ENCODE peak calls at places on chromosome 17, in ten cellular contexts. O is AG04450, Y is tibial artery, L is B cell, U is fibroblast of the aortic adventitia, E is colonic mucosa, G is nephron progenitor cell, K is K562, W is cardiac fibroblast, R is WTC11. X is an unnamed sample.
A peak's percentile ranks its signal among the peaks of the same experiment; 100 is the strongest.

GRCh38 chr17:55154101-55154500 is 110.7 kb upstream of the HLF start:
- DNase-seq in W (no peak), L (no peak), Y (no peak), E (no peak), R (no peak), O (no peak), K (no peak), G (no peak), U (no peak), X (no peak)

GRCh38 chr17:4087911-4088693 is 54.7 kb downstream of the ZZEF1 start:
- DNase-seq in Y (no peak), G (no peak), L (no peak), U (no peak), K (no peak), R (no peak), E (no peak), O (no peak), W (peak; percentile 62), X (no peak)

GRCh38 chr17:77842906-77843249 is 115.6 kb upstream of the TNRC6C start:
- DNase-seq in G (no peak), O (no peak), E (no peak), W (no peak), L (no peak), R (no peak), Y (no peak), K (no peak), U (no peak), X (no peak)

GRCh38 chr17:65370669-65371126 is 190.8 kb downstream of the AXIN2 start:
- DNase-seq in K (no peak), W (no peak), Y (no peak), L (no peak), R (no peak), O (no peak), U (no peak), E (peak; percentile 92), G (no peak), X (peak; percentile 28)

GRCh38 chr17:77049440-77049839 is 91.3 kb upstream of the SEC14L1 start:
- DNase-seq in E (no peak), L (no peak), G (no peak), Y (no peak), O (no peak), W (no peak), K (no peak), R (no peak), U (no peak), X (no peak)

GRCh38 chr17:21287703-21288449 is 3.4 kb downstream of the MAP2K3 start:
- DNase-seq in R (no peak), Y (peak; percentile 97), L (peak; percentile 98), O (peak; percentile 84), G (no peak), U (peak; percentile 97), W (peak; percentile 97), K (no peak), E (peak; percentile 98), X (peak; percentile 95)

GRCh38 chr17:5381542-5381941 is 37.9 kb downstream of the NUP88 start:
- DNase-seq in G (no peak), L (no peak), U (peak; percentile 47), K (no peak), E (no peak), O (no peak), R (no peak), Y (no peak), W (peak; percentile 41), X (no peak)

GRCh38 chr17:61425682-61426481 is 26.2 kb downstream of the TBX2 start:
- DNase-seq in U (no peak), Y (no peak), W (no peak), K (no peak), R (peak; percentile 71), O (no peak), E (no peak), L (no peak), G (no peak), X (no peak)

GRCh38 chr17:27959382-27959709 is 66.2 kb upstream of the LYRM9 start:
- DNase-seq in E (no peak), G (no peak), K (no peak), O (no peak), Y (no peak), L (no peak), U (no peak), W (no peak), R (no peak), X (no peak)

GRCh38 chr17:27954521-27955495 is 61.6 kb upstream of the LYRM9 start:
- DNase-seq in O (no peak), G (no peak), Y (no peak), R (no peak), E (no peak), W (no peak), U (no peak), L (no peak), K (no peak), X (no peak)

GRCh38 chr17:27960183-27960589 is 67.0 kb upstream of the LYRM9 start:
- DNase-seq in K (no peak), Y (no peak), L (no peak), O (no peak), G (no peak), W (no peak), R (no peak), E (no peak), U (no peak), X (no peak)

GRCh38 chr17:27956601-27957445 is 63.7 kb upstream of the LYRM9 start:
- DNase-seq in K (peak; percentile 38), O (no peak), U (peak; percentile 4), Y (no peak), L (no peak), W (peak; percentile 24), E (no peak), G (peak; percentile 16), R (peak; percentile 23), X (no peak)

GRCh38 chr17:27958708-27959381 is 65.7 kb upstream of the LYRM9 start:
- DNase-seq in O (no peak), R (no peak), G (no peak), Y (no peak), L (no peak), W (no peak), U (no peak), K (no peak), E (no peak), X (no peak)
- TF ChIP-seq CTCF in O (no peak), R (no peak), G (no peak), Y (no peak), L (no peak), W (no peak), U (no peak), K (no peak), E (no peak), X (no peak)

GRCh38 chr17:70857351-70857750 is 688.0 kb downstream of the KCNJ2 start:
- DNase-seq in K (no peak), Y (no peak), L (no peak), U (no peak), W (no peak), G (no peak), E (no peak), R (no peak), O (no peak), X (no peak)

GRCh38 chr17:70859829-70860228 is 690.5 kb downstream of the KCNJ2 start:
- DNase-seq in R (no peak), Y (no peak), G (no peak), W (no peak), E (no peak), L (no peak), K (no peak), O (no peak), U (no peak), X (no peak)

DNA sequence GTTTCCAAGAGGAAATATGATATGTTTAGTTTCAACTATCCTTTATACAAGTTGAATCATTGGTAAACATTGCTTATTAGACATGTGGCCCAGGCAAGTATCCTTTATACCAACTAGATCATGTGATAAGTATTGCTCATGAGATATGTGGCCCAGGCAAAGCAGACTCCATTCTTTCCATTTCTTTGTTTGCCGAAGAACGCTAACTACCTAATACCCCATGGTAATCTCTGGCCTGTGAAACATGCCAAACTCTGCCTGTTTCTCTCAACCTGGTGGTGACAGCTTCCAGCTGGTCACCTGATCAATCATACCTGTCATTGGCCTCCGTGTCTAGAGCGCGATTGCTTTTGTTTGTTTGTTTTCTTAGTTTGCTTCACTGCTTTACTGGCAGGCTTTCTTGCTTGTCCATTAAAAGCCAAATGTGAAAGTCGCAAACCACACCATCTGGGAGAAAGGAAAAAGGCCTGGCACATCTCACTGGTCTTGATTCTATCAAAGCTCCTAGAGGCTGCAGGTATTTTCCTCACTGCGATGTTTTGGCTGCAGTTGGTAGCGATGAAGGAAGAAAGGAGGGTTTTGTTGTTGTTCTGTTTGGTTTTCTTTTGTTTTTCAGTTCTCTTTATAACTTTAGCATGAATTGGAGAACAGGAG is 686.2 kb downstream of the KCNJ2 start:
- DNase-seq in G (peak; percentile 32), Y (no peak), K (no peak), U (no peak), L (no peak), W (peak; percentile 39), R (no peak), E (no peak), O (peak; percentile 72), X (no peak)
- TF ChIP-seq CTCF in G (no peak), Y (no peak), K (no peak), U (no peak), L (no peak), W (no peak), R (no peak), E (no peak), O (no peak), X (no peak)

GRCh38 chr17:82713015-82713723 is 3.3 kb upstream of the FN3KRP start:
- DNase-seq in O (no peak), K (no peak), W (no peak), R (no peak), U (no peak), E (no peak), L (no peak), Y (no peak), G (no peak), X (no peak)

GRCh38 chr17:82705756-82706155 is 7.3 kb upstream of the RAB40B start:
- DNase-seq in Y (no peak), W (no peak), U (no peak), E (no peak), R (no peak), O (no peak), L (peak; percentile 18), G (no peak), K (no peak), X (no peak)

GRCh38 chr17:82709024-82709675 is 7.4 kb upstream of the FN3KRP start:
- DNase-seq in K (peak; percentile 34), G (no peak), W (no peak), U (no peak), E (no peak), Y (no peak), R (no peak), L (no peak), O (no peak), X (no peak)

GRCh38 chr17:82709676-82710498 is 6.6 kb upstream of the FN3KRP start:
- DNase-seq in Y (no peak), W (no peak), E (no peak), U (no peak), G (no peak), K (no peak), L (peak; percentile 19), O (no peak), R (no peak), X (no peak)

GRCh38 chr17:82710499-82711232 is 5.8 kb upstream of the FN3KRP start:
- DNase-seq in G (no peak), L (peak; percentile 19), W (no peak), Y (no peak), R (no peak), U (no peak), E (no peak), O (no peak), K (no peak), X (no peak)
- TF ChIP-seq CTCF in G (no peak), L (no peak), W (no peak), Y (no peak), R (no peak), U (no peak), E (no peak), O (no peak), K (no peak), X (no peak)

GRCh38 chr17:29147682-29148081 is 32.5 kb downstream of the MYO18A start:
- DNase-seq in R (no peak), Y (no peak), L (no peak), K (no peak), U (no peak), O (no peak), W (no peak), G (no peak), E (no peak), X (no peak)

GRCh38 chr17:29146369-29146972 is 33.7 kb downstream of the MYO18A start:
- DNase-seq in W (no peak), E (no peak), U (no peak), R (no peak), Y (no peak), G (no peak), L (no peak), O (no peak), K (no peak), X (no peak)

GRCh38 chr17:29143894-29144293 is 36.3 kb downstream of the MYO18A start:
- DNase-seq in Y (no peak), G (peak; percentile 35), O (no peak), E (no peak), R (no peak), L (no peak), W (no peak), U (peak; percentile 32), K (no peak), X (no peak)

GRCh38 chr17:29148257-29148789 is 31.9 kb downstream of the MYO18A start:
- DNase-seq in K (no peak), W (no peak), G (no peak), E (no peak), O (no peak), R (no peak), Y (no peak), U (no peak), L (no peak), X (no peak)

DNA sequence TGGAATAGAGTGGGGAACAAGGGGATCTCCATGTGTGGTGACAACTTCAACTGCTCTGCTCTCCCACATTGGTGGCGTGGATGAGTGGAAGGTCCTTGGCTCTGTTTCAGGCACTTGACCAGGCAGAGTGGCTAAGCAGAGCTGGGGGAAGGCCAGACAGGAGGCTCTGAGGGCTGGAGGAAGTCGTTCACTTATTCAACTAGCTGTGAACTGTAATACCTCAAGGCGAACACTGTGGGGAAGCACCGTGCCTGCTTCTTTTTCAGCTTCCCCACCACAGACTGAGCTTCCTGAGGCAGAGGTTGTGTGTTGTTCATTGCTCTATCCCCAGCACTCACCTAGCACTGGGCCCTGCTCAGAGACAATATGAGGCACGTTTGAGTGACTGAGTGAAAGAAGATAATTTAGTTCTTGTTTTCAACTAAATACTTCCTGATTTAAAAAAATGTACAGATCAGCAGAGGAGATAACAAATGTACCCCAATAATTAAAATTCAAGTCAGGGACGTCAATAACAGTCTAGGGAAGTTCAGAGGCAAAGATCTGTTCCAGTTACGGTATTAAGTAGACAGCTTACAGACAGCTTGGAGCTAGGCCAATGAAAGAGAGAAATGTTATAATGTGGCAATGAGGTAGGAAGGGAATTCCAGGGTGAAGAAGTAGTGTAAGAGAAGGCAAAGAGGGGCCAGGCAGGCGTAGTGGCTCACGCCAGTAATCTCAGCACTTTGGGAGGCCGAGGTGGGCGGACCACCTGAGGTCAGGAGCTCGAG is 34.7 kb downstream of the MYO18A start:
- DNase-seq in W (peak; percentile 85), Y (peak; percentile 61), K (peak; percentile 47), L (peak; percentile 73), R (peak; percentile 67), U (peak; percentile 85), O (no peak), E (peak; percentile 67), G (peak; percentile 54), X (peak; percentile 69)
- TF ChIP-seq CTCF in W (peak; percentile 76), Y (peak; percentile 65), K (peak; percentile 69), L (peak; percentile 69), R (peak; percentile 24), U (peak; percentile 76), O (peak; percentile 79), E (peak; percentile 55), G (peak; percentile 50), X (peak; percentile 63)

X was measured in Calu3.